ENCODE peak calls at places on chromosomes 13 and 19, in five cellular contexts. O is esophagus squamous epithelium, C is upper lobe of right lung, Z is sigmoid colon, A is thoracic aorta. E is an unnamed sample.

GRCh38 chr13:86383151-86383550 is 583.9 kb upstream of the SLITRK6 start:
- DNase-seq in O (no peak), C (no peak), Z (no peak), A (no peak), E (no peak)

GRCh38 chr13:89550842-89551422 is 1796.6 kb upstream of the MIR17HG start:
- DNase-seq in O (no peak), C (no peak), Z (no peak), A (no peak), E (no peak)

GRCh38 chr19:47356900-47357299 is 7.8 kb downstream of the DHX34 start:
- DNase-seq in O (no peak), C (no peak), Z (no peak), A (no peak), E (no peak)

GRCh38 chr19:47512183-47512947 is 2.5 kb downstream of the NAPA start:
- DNase-seq in O (no peak), C (no peak), Z (no peak), A (no peak), E (no peak)

GRCh38 chr13:111555268-111555633 is 234.8 kb downstream of the TEX29 start:
- DNase-seq in O (no peak), C (no peak), Z (no peak), A (no peak), E (peak; percentile 64)

GRCh38 chr13:114132419-114133121 is at the start of gene RASA3:
- DNase-seq in O (no peak), C (peak; percentile 86), Z (peak; percentile 88), A (no peak), E (peak; percentile 89)

GRCh38 chr19:11261902-11262839 is at the start of gene DOCK6:
- DNase-seq in O (no peak), C (peak; percentile 76), Z (peak; percentile 70), A (no peak), E (no peak)

GRCh38 chr13:113864303-113864890 is 521 bp upstream of the GAS6 start:
- DNase-seq in O (no peak), C (no peak), Z (no peak), A (no peak), E (peak; percentile 72)

GRCh38 chr13:44629465-44630183 is 53.5 kb upstream of the TSC22D1 start:
- DNase-seq in O (no peak), C (no peak), Z (no peak), A (no peak), E (no peak)

GRCh38 chr19:40908981-40909380 is 26.9 kb upstream of the CYP2A7 start:
- DNase-seq in O (no peak), C (no peak), Z (no peak), A (no peak), E (no peak)

DNA sequence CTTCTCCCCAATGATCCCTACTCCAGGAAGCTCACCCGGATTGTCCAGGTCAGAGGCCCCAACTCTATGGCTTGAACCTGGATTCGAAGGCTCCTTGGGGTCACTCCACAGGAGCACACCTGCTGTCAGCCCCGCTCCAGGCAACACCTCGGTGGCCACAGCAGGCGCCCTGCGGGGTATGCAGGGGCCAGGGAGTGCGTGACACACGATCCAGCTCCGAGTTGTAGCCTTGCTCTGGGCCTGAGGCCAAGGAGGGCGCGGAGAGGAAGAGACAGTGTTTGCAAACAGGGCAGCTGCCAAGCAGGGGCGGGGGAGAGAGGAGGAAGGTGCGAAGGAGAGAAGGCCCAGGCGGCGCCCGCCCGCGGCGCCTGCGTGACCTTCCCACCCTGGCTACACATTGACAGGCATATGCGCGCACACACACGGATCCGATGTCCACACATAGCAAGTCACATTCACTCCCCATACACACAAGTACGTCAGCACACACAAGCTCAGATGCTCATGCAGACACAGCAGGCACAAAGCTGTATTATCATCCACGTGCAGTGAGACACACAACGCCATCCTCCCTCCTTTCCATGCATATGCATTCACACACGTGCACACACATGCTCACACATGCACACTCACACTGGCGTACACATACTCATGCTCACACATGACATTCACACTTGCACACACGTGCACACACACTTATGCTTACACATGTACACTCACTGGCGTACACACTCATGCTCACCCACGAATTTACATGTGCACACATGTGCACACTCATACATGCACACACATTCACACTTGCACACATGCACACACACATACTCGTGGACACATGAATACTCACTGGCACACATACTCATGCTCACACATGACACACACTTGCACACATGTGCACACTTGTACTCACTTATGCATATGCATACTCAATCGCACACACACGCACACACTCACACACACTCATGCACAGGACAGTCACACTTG is 10.4 kb downstream of the SBK2 start:
- DNase-seq in O (no peak), C (peak; percentile 87), Z (no peak), A (no peak), E (no peak)
- H3K4me3 ChIP-seq in O (no peak overlapping the region), C (no peak overlapping the region), Z (no peak overlapping the region), A (no peak overlapping the region), E (no peak overlapping the region)

GRCh38 chr19:29889702-29890101 is 52.3 kb upstream of the URI1 start:
- DNase-seq in O (no peak), C (no peak), Z (peak; percentile 36), A (no peak), E (no peak)

GRCh38 chr19:29890392-29890791 is 51.6 kb upstream of the URI1 start:
- DNase-seq in O (no peak), C (no peak), Z (peak; percentile 1), A (no peak), E (no peak)

GRCh38 chr19:29896790-29897189 is 45.2 kb upstream of the URI1 start:
- DNase-seq in O (no peak), C (no peak), Z (no peak), A (no peak), E (no peak)

GRCh38 chr19:29893606-29894284 is 48.3 kb upstream of the URI1 start:
- DNase-seq in O (no peak), C (no peak), Z (peak; percentile 36), A (no peak), E (no peak)
- TF ChIP-seq CTCF in O (no peak), C (no peak), Z (no peak), A (no peak), E (no peak)

DNA sequence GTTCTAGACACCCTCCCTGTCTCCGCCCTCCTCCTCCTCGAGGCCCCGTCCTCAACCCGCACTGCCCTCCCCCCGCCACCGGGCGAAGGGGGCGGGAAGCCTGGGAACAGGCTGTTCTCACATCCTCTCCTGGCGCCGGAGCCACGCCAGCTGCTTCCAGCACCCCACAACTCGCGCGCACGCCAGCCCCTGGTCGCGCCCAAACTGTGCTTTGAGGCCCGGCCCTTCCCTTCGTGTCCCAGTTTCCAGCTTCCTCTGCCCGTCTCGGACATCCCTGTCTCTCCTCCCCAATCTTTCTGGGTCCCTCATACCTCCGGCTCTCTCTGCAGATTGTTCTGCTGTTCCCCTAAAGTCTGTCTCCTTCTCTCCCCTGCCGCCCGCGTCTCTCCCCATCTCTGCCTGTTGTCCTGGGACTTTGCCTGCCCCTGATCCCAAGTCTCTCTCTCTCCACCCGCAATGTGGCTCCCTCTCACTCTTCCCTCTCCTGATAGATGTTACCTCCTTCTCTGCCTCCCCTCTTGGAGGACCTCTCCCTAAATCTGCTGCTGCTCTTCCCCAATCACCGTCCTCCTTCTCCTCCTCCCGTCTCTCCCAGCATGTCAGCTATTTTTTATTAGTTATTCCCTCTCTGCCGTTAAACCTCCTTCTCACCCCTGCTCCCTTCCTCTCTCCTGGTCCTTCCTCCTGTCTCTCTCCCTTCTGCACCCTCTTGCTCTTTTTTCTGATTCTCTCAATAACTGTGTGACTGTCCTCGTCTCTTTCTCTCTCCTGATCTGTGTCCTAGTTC is 14.2 kb downstream of the DPF1 start:
- DNase-seq in O (no peak), C (peak; percentile 81), Z (peak; percentile 92), A (peak; percentile 26), E (no peak)
- H3K4me3 ChIP-seq in O (peak overlapping the region; percentile 52), C (peak overlapping the region; percentile 30), Z (no peak overlapping the region), A (peak overlapping the region; percentile 48), E (peak overlapping the region; percentile 57)

GRCh38 chr19:24159707-24160106 is 72.7 kb downstream of the ZNF254 start:
- DNase-seq in O (no peak), C (no peak), Z (no peak), A (no peak), E (no peak)
- TF ChIP-seq CTCF in O (no peak), C (peak; percentile 23), Z (no peak), A (no peak), E (no peak)

DNA sequence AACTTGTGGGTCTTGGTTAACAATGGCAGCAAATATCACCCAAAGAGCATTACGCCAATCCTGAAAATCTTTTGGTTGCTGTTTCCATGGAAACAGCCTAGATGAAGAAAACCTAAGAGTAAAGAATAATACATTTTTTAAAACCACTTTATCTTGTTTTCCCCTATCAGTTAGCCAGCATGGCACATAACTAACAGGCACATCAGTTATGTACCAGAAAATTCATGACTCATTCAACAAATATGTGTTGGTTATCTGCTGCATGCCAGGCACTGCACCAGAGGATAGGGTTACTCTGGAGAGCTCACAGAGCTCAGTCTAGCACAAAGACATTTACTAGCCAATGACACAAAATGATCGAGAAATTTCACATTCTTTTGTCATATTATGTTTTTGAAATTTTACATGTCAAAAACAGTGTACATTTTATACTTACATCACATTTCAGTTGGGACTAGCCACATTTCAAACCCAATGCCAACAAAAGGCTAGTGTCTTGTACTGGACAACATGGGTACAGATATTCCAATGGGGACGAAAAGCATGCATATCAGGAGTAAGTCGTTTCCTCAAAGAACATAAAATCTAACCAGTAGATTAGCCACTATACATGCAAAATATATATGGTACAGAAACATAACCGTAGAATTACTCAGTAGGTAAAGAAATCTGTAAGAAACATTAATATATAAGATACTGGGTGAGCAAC is 20.3 kb downstream of the LNX2 start:
- DNase-seq in O (no peak), C (no peak), Z (no peak), A (no peak), E (no peak)
- H3K4me3 ChIP-seq in O (no peak overlapping the region), C (no peak overlapping the region), Z (no peak overlapping the region), A (no peak overlapping the region), E (no peak overlapping the region)

E was measured in coronary artery.